ENCODE peak calls at places on chromosomes 6 and 20, in eight cellular contexts. V, R, Z, Q, F, G, L and N are unnamed samples.

GRCh38 chr20:44785768-44786167 is 24.6 kb downstream of the RIMS4 start:
- DNase-seq in V (peak), R (no peak), Z (peak), Q (no peak), F (no peak), G (no peak), L (peak), N (no peak)

GRCh38 chr6:16822975-16823374 is 61.7 kb upstream of the ATXN1 start:
- DNase-seq in V (no peak), R (no peak), Z (no peak), Q (no peak), F (no peak), G (no peak), L (peak), N (no peak)

GRCh38 chr6:111080713-111081112 is 6.6 kb upstream of the SLC16A10 start:
- DNase-seq in V (no peak), R (no peak), Z (no peak), Q (no peak), F (no peak), G (no peak), L (no peak), N (no peak)

GRCh38 chr6:169868458-169868857 is 117.0 kb downstream of the ERMARD start:
- DNase-seq in V (no peak), R (peak), Z (no peak), Q (peak), F (no peak), G (no peak), L (no peak), N (no peak)

GRCh38 chr6:14135865-14136539 is 18.4 kb downstream of the CD83 start:
- DNase-seq in V (no peak), R (no peak), Z (no peak), Q (no peak), F (no peak), G (no peak), L (no peak), N (no peak)

GRCh38 chr6:10033223-10033829 is 381.5 kb downstream of the TFAP2A start:
- DNase-seq in V (no peak), R (no peak), Z (peak), Q (no peak), F (peak), G (no peak), L (peak), N (peak)

GRCh38 chr6:131846023-131846663 is 38.3 kb downstream of the ENPP1 start:
- DNase-seq in V (no peak), R (no peak), Z (no peak), Q (no peak), F (no peak), G (no peak), L (no peak), N (no peak)

GRCh38 chr6:108068618-108069017 is 5.9 kb downstream of the OSTM1 start:
- DNase-seq in V (no peak), R (no peak), Z (no peak), Q (peak), F (no peak), G (no peak), L (no peak), N (no peak)

GRCh38 chr6:128507337-128508310 is 12.8 kb downstream of the PTPRK start:
- DNase-seq in V (peak), R (no peak), Z (no peak), Q (no peak), F (no peak), G (no peak), L (no peak), N (no peak)

GRCh38 chr20:1328680-1329330 is at the start of gene SDCBP2:
- DNase-seq in V (no peak), R (peak), Z (no peak), Q (no peak), F (peak), G (peak), L (no peak), N (no peak)

GRCh38 chr6:26576407-26576843 is 20.3 kb upstream of the ABT1 start:
- DNase-seq in V (no peak), R (no peak), Z (no peak), Q (no peak), F (no peak), G (no peak), L (no peak), N (no peak)

GRCh38 chr20:14332796-14333345 is 4.5 kb downstream of the FLRT3 start:
- DNase-seq in V (no peak), R (no peak), Z (no peak), Q (no peak), F (no peak), G (no peak), L (no peak), N (no peak)

GRCh38 chr6:147016440-147016839 is 187.8 kb upstream of the STXBP5 start:
- DNase-seq in V (no peak), R (no peak), Z (no peak), Q (no peak), F (no peak), G (no peak), L (no peak), N (no peak)

GRCh38 chr6:122187186-122187585 is 212.3 kb upstream of the HSF2 start:
- DNase-seq in V (no peak), R (no peak), Z (no peak), Q (no peak), F (no peak), G (no peak), L (no peak), N (no peak)

GRCh38 chr20:8602389-8603116 is 466.3 kb upstream of the PLCB4 start:
- DNase-seq in V (peak), R (no peak), Z (peak), Q (no peak), F (no peak), G (no peak), L (no peak), N (no peak)